ENCODE peak calls at places on chromosomes 6 and 20, in eight cellular contexts. K is fibroblast of lung, T is IMR-90, Q is Karpas-422, X is endothelial cell of umbilical vein, V is K562, R is mammary epithelial cell, L is H1. C is an unnamed sample.
A peak's percentile ranks its signal among the peaks of the same experiment; 100 is the strongest.

GRCh38 chr20:23937303-23938117 is 51.1 kb downstream of the GGTLC1 start:
- DNase-seq in Q (peak; percentile 87), V (peak; percentile 19), T (peak; percentile 36), K (peak; percentile 38), L (peak; percentile 66), R (peak; percentile 42), X (peak; percentile 60), C (no peak)

GRCh38 chr6:129835691-129836090 is 25.4 kb downstream of the TMEM244 start:
- DNase-seq in X (no peak), T (peak; percentile 79), L (no peak), V (no peak), Q (no peak), K (no peak), R (no peak), C (no peak)

GRCh38 chr6:62891065-62891647 is 320.1 kb upstream of the FKBP1C start:
- DNase-seq in K (no peak), L (no peak), V (no peak), R (no peak), X (no peak), T (no peak), Q (peak; percentile 69), C (no peak)

GRCh38 chr20:19688031-19688806 is 69.8 kb upstream of the RIN2 start:
- DNase-seq in K (peak; percentile 82), V (peak; percentile 5), T (peak; percentile 92), R (peak; percentile 84), Q (peak; percentile 75), X (peak; percentile 60), L (peak; percentile 64), C (peak; percentile 61)

GRCh38 chr6:91340998-91341397 is 754.1 kb upstream of the MAP3K7 start:
- DNase-seq in L (no peak), X (no peak), Q (no peak), V (no peak), K (no peak), T (no peak), R (no peak), C (no peak)

GRCh38 chr6:117938324-117938995 is 31.4 kb downstream of the SLC35F1 start:
- DNase-seq in K (no peak), X (no peak), Q (no peak), R (no peak), V (no peak), L (no peak), T (no peak), C (no peak)

GRCh38 chr6:87322304-87323212 is at the start of gene SMIM8:
- DNase-seq in V (peak; percentile 92), L (peak; percentile 97), K (peak; percentile 69), Q (peak; percentile 95), X (peak; percentile 67), R (peak; percentile 81), T (peak; percentile 58), C (peak; percentile 4)

GRCh38 chr20:3360752-3361151 is 46.7 kb downstream of the DNAAF9 start:
- DNase-seq in L (no peak), Q (no peak), X (no peak), V (no peak), R (no peak), K (no peak), T (no peak), C (no peak)

GRCh38 chr20:57397693-57398108 is 6.5 kb downstream of the RBM38 start:
- DNase-seq in Q (peak; percentile 78), X (no peak), T (no peak), V (no peak), R (no peak), L (no peak), K (no peak), C (no peak)

GRCh38 chr6:97133071-97133470 is 149.9 kb downstream of the MMS22L start:
- DNase-seq in K (no peak), L (no peak), T (no peak), V (no peak), R (no peak), X (no peak), Q (no peak), C (no peak)

GRCh38 chr20:39853664-39854063 is 835.4 kb downstream of the MAFB start:
- DNase-seq in L (peak; percentile 52), K (peak; percentile 67), V (no peak), R (peak; percentile 59), Q (no peak), X (no peak), T (peak; percentile 82), C (no peak)

GRCh38 chr6:98260382-98260781 is 574.0 kb upstream of the POU3F2 start:
- DNase-seq in K (no peak), R (no peak), L (no peak), Q (no peak), T (no peak), V (no peak), X (no peak), C (no peak)

GRCh38 chr20:41895216-41895615 is 277.0 kb upstream of the CHD6 start:
- DNase-seq in X (no peak), R (no peak), L (no peak), K (no peak), V (peak; percentile 16), T (no peak), Q (no peak), C (no peak)

GRCh38 chr6:37354526-37355384 is 972 bp downstream of the RNF8 start:
- DNase-seq in T (peak; percentile 17), L (peak; percentile 52), R (peak; percentile 25), Q (peak; percentile 66), K (no peak), V (peak; percentile 70), X (no peak), C (no peak)

GRCh38 chr6:125904871-125905270 is 51.7 kb upstream of the HINT3 start:
- DNase-seq in L (no peak), K (no peak), X (no peak), R (peak; percentile 99), T (peak; percentile 78), V (no peak), Q (no peak), C (peak; percentile 77)

GRCh38 chr6:123415844-123416468 is 220.8 kb downstream of the TRDN start:
- DNase-seq in T (peak; percentile 37), Q (peak; percentile 82), X (peak; percentile 56), V (peak; percentile 10), K (peak; percentile 70), L (peak; percentile 58), R (peak; percentile 23), C (no peak)

GRCh38 chr6:45272626-45273025 is 55.5 kb upstream of the RUNX2 start:
- DNase-seq in L (no peak), Q (no peak), X (no peak), T (no peak), R (no peak), V (no peak), K (no peak), C (no peak)

GRCh38 chr6:80214436-80215022 is 108.1 kb downstream of the BCKDHB start:
- DNase-seq in R (peak; percentile 28), L (no peak), T (peak; percentile 70), Q (peak; percentile 87), X (peak; percentile 62), V (peak; percentile 51), K (peak; percentile 76), C (no peak)

GRCh38 chr6:150874184-150874583 is 8.7 kb downstream of the MTHFD1L start:
- DNase-seq in L (no peak), Q (no peak), R (no peak), V (no peak), K (no peak), T (no peak), X (no peak), C (no peak)

GRCh38 chr6:3724451-3725144 is 26.9 kb downstream of the PXDC1 start:
- DNase-seq in K (no peak), V (peak; percentile 53), L (no peak), X (no peak), Q (no peak), R (no peak), T (no peak), C (no peak)

GRCh38 chr6:3725145-3726015 is 26.1 kb downstream of the PXDC1 start:
- DNase-seq in Q (no peak), R (no peak), T (no peak), L (no peak), X (no peak), K (no peak), V (no peak), C (no peak)

GRCh38 chr6:3726421-3726820 is 25.1 kb downstream of the PXDC1 start:
- DNase-seq in Q (no peak), V (no peak), K (no peak), X (no peak), L (no peak), T (no peak), R (no peak), C (no peak)

GRCh38 chr6:3727593-3728108 is 23.9 kb downstream of the PXDC1 start:
- DNase-seq in L (no peak), K (no peak), T (no peak), Q (no peak), X (no peak), R (no peak), V (no peak), C (no peak)

GRCh38 chr6:3727036-3727435 is 24.5 kb downstream of the PXDC1 start:
- DNase-seq in V (no peak), L (no peak), X (no peak), T (no peak), R (no peak), K (no peak), Q (no peak), C (no peak)
- H4K20me1 ChIP-seq in V (peaks cover 13% of the 10 kb centered on the region), L (no peaks in the 10 kb centered on the region), X (peaks cover 4% of the 10 kb centered on the region), T (peaks cover 97% of the 10 kb centered on the region), R (no peaks in the 10 kb centered on the region), K (peaks cover 2% of the 10 kb centered on the region), Q (no peaks in the 10 kb centered on the region), C (peaks cover 14% of the 10 kb centered on the region)

GRCh38 chr6:46638650-46639049 is 14.0 kb downstream of the CYP39A1 start:
- DNase-seq in T (no peak), L (no peak), V (no peak), X (no peak), Q (no peak), R (peak; percentile 82), K (no peak), C (no peak)
- H2AFZ ChIP-seq in T (no peak overlapping the region), L (no peak overlapping the region), V (no peak overlapping the region), X (no peak overlapping the region), Q (peak overlapping the region; percentile 70), R (peak overlapping the region; percentile 85), K (no peak overlapping the region), C (peak overlapping the region; percentile 85)

DNA sequence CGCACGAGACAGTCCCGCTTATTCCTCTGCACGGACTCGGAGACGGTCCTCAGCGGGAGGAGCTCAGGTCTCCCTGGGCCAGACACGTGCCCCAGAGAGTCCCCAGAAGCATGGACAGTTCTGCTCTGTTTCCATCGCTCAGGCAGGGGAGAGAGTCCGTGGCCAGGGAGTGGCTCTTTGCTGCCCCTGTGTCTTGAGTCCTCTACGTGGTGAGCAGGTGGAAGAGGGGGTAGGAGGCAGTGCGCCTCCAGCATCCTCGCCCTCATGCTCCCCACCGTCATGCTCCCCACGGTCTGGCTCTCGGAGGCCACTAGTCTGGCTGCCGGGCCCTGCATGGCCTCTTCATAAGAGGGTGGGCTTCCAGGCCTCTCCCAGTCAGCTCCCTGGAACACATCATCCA is 8.9 kb downstream of the TAGAP start:
- DNase-seq in V (no peak), L (no peak), R (no peak), Q (no peak), X (no peak), T (no peak), K (no peak), C (no peak)
- H3K9ac ChIP-seq in V (no peak overlapping the region), L (no peak overlapping the region), R (no peak overlapping the region), Q (no peak overlapping the region), X (no peak overlapping the region), T (no peak overlapping the region), K (no peak overlapping the region), C (no peak overlapping the region)

DNA sequence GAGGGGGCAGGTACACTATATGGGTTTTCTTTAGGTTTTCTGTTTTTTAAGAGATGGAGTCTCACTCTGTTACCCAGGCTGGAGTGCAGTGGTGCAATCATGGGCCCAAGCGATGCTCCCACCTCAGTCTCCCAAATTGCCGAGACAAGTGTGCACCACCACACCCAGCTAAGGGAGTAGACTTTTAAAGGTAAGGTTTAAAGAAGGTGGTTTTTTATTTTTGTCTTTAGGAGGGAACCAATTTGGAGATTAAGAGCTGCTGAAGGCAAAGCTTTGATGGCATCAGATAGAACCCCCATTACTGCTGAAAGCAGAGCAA is 7.9 kb downstream of the SRSF6 start:
- DNase-seq in V (no peak), T (no peak), L (no peak), X (no peak), R (no peak), Q (no peak), K (no peak), C (no peak)
- H4K20me1 ChIP-seq in V (peaks cover 4% of the 10 kb centered on the region), T (peaks cover 58% of the 10 kb centered on the region), L (peaks cover 2% of the 10 kb centered on the region), X (peaks cover 25% of the 10 kb centered on the region), R (no peaks in the 10 kb centered on the region), Q (peaks cover 36% of the 10 kb centered on the region), K (no peaks in the 10 kb centered on the region), C (peaks cover 13% of the 10 kb centered on the region)

C was measured in keratinocyte.